ENCODE peak calls at places on chromosomes 11 and 22, in five cellular contexts. B is tibial artery, R is dorsolateral prefrontal cortex, E is cardiac muscle cell, F is H9. H is an unnamed sample.

GRCh38 chr11:110366234-110366633 is 63.5 kb upstream of the FDX1 start:
- DNase-seq in B (no peak), R (no peak), E (peak), F (no peak), H (no peak)

GRCh38 chr22:30249049-30250038 is 2.8 kb upstream of the LIF start:
- DNase-seq in B (no peak), R (no peak), E (no peak), F (no peak), H (peak)

GRCh38 chr11:128380280-128380604 is 207.1 kb downstream of the ETS1 start:
- DNase-seq in B (no peak), R (no peak), E (no peak), F (no peak), H (no peak)

GRCh38 chr11:57498540-57498939 is 17.0 kb downstream of the SLC43A1 start:
- DNase-seq in B (no peak), R (no peak), E (no peak), F (no peak), H (no peak)

GRCh38 chr11:116733386-116733755 is 39.4 kb downstream of the BUD13 start:
- DNase-seq in B (peak), R (no peak), E (no peak), F (no peak), H (no peak)

GRCh38 chr22:22893891-22894739 is 6.5 kb downstream of the IGLL5 start:
- DNase-seq in B (peak), R (peak), E (no peak), F (no peak), H (no peak)

GRCh38 chr11:66075273-66075672 is 5.2 kb downstream of the PACS1 start:
- DNase-seq in B (no peak), R (no peak), E (no peak), F (no peak), H (no peak)

GRCh38 chr22:45552580-45553332 is 50.1 kb downstream of the FBLN1 start:
- DNase-seq in B (peak), R (no peak), E (no peak), F (peak), H (peak)

GRCh38 chr11:2196970-2197770 is 25.6 kb upstream of the TH start:
- DNase-seq in B (no peak), R (peak), E (peak), F (peak), H (peak)

GRCh38 chr11:61917357-61918109 is at the start of gene RAB3IL1:
- DNase-seq in B (no peak), R (peak), E (peak), F (peak), H (peak)

GRCh38 chr11:106961518-106961917 is 56.8 kb downstream of the GUCY1A2 start:
- DNase-seq in B (no peak), R (no peak), E (no peak), F (no peak), H (no peak)

GRCh38 chr22:49671331-49672012 is 156.2 kb downstream of the BRD1 start:
- DNase-seq in B (peak), R (no peak), E (no peak), F (peak), H (no peak)

GRCh38 chr11:13269775-13270174 is 7.8 kb upstream of the BMAL1 start:
- DNase-seq in B (no peak), R (no peak), E (no peak), F (no peak), H (no peak)

GRCh38 chr22:49765951-49766350 is 61.7 kb downstream of the BRD1 start:
- DNase-seq in B (peak), R (peak), E (no peak), F (no peak), H (no peak)

GRCh38 chr22:29314074-29314473 is 1.4 kb downstream of the RASL10A start:
- DNase-seq in B (peak), R (no peak), E (no peak), F (no peak), H (no peak)

GRCh38 chr11:12546660-12547059 is 127.6 kb upstream of the TEAD1 start:
- DNase-seq in B (no peak), R (no peak), E (no peak), F (no peak), H (no peak)

GRCh38 chr11:64654958-64655541 is 64.0 kb downstream of the SLC22A12 start:
- DNase-seq in B (no peak), R (no peak), E (no peak), F (no peak), H (no peak)

GRCh38 chr11:2586091-2586792 is 113.6 kb downstream of the KCNQ1OT1 start:
- DNase-seq in B (peak), R (no peak), E (no peak), F (peak), H (peak)

GRCh38 chr11:44828296-44828695 is 101.5 kb downstream of the TSPAN18 start:
- DNase-seq in B (no peak), R (no peak), E (no peak), F (no peak), H (no peak)

GRCh38 chr22:17960695-17961442 is 63.5 kb downstream of the MICAL3 start:
- DNase-seq in B (no peak), R (no peak), E (no peak), F (no peak), H (no peak)

GRCh38 chr11:111435046-111435698 is 56.1 kb upstream of the POU2AF1 start:
- DNase-seq in B (no peak), R (no peak), E (no peak), F (no peak), H (no peak)

GRCh38 chr11:47573321-47573720 is 5.4 kb downstream of the KBTBD4 start:
- DNase-seq in B (peak), R (no peak), E (no peak), F (no peak), H (no peak)

GRCh38 chr11:6269994-6270393 is 10.4 kb downstream of the CCKBR start:
- DNase-seq in B (no peak), R (no peak), E (no peak), F (peak), H (no peak)

GRCh38 chr11:122202951-122203456 is 87.0 kb upstream of the BLID start:
- DNase-seq in B (peak), R (peak), E (peak), F (peak), H (peak)

GRCh38 chr11:5690216-5690615 is 626 bp downstream of the TRIM22 start:
- DNase-seq in B (no peak), R (no peak), E (no peak), F (no peak), H (no peak)

GRCh38 chr11:2265396-2265795 is 5.0 kb downstream of the ASCL2 start:
- DNase-seq in B (no peak), R (no peak), E (no peak), F (no peak), H (no peak)

DNA sequence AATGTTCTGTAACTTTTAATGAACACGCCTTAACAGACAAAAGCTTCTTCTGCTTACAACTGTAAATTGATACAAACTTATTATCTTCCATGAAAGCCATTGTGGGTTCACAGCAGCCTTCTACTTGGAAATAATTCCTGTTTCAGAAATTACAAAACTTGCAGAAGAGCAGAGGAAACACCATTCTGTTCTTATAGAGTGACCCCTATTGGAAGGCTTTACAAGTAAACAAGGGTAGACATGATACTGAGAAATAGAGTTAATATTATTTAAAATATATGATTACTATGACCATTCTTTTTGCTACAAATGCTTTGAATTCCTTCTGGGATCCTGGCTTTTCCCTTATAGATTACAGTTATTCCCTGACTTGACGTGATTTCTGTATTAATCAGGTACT is 32.4 kb upstream of the KCNA4 start:
- DNase-seq in B (no peak), R (no peak), E (peak), F (no peak), H (no peak)
- TF ChIP-seq CTCF in B (no peak), R (no peak), E (peak), F (peak), H (no peak)

GRCh38 chr11:71370895-71371673 is 77.1 kb downstream of the DHCR7 start:
- DNase-seq in B (no peak), R (no peak), E (no peak), F (peak), H (no peak)
- TF ChIP-seq CTCF in B (no peak), R (no peak), E (no peak), F (peak), H (no peak)

GRCh38 chr22:37121887-37122591 is 12.5 kb upstream of the TMPRSS6 start:
- DNase-seq in B (no peak), R (no peak), E (no peak), F (peak), H (no peak)
- TF ChIP-seq CTCF in B (no peak), R (no peak), E (no peak), F (no peak), H (no peak)

GRCh38 chr22:32119568-32120235 is 39.4 kb downstream of the C22orf42 start:
- DNase-seq in B (no peak), R (no peak), E (no peak), F (peak), H (no peak)
- TF ChIP-seq CTCF in B (no peak), R (no peak), E (no peak), F (peak), H (no peak)

DNA sequence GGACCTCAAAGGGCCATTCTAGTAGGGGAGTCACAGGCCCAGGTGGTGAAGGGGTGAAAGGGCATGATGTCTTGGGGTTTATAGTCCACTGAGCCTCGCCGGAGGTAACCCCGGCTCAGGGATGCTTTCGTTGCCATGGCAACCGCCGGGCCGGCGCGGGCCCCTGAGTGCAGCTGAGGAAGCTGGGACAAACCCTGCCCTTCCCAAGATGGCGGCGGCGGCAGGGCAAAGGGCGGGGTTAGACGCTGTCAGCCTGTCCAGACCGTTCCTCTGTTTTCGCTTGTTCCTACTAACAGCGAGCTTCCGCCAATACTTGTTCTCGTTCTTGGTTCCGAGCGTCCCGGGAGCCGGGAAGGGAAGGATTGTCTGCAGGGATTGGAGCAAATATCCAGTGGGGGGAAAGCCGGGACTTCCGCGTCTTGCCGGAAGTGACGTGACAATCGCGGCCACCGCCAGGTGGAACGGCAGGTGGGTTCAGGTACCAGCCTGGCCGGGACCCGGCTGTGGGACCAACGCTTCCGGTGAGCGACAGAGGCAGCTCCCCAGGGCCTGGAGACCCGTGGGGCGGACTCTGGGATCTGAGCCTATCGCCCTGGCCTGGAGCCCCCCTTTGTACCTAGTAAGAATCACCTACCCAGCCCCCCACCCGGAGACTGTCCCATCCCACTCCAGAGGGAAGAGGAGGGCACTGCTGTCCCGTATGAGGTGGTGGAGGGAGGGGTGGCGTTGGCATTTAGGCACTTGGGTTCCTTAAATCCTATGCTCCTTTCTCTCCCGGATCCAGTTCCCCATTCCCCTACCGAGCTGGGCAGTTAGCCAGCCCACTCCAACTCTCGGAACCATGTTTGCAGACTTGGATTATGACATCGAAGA is at the start of gene PICK1:
- DNase-seq in B (peak), R (peak), E (peak), F (peak), H (peak)
- TF ChIP-seq CTCF in B (peak), R (no peak), E (no peak), F (peak), H (no peak)

DNA sequence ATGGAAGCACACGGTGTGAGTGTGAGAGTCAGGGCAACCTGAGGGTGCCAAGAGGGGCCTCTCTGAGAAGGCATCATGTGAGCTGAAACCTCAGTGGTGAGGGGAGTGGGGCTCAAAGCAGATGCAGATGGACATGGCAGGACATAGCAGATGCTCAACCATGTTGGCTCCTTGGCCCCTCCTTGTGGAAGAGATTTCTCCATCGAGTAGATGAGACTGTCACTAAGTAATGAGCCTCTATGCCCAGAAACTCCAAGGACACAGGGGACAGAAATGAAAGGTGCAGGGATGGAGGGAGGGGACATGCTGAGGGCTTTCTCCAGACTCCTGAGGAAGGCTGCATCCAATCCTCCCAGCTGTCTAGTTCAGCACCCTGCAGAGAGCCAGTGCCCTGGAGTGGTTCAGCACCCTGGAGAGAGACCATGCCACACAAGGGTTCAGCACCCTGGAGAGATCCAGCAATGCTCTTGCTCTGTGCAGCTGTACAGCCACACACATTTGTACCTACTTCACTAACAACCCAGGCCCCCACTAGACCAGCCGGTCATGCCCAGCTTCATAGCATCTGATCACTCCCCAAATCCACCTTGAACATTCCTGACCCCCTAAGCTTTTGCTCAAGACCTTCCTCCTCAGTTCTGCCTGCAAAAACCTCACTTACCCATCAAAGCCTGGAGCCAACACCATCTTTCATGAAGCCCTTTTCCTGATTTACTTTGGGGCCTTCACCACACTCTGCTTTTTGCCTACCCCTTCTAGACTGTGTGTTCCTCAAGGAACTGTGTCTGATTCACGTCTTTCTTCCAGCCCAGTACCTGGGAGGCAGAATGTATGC is 252.0 kb downstream of the CTTN start:
- DNase-seq in B (peak), R (no peak), E (peak), F (peak), H (peak)
- TF ChIP-seq CTCF in B (no peak), R (no peak), E (no peak), F (no peak), H (no peak)

GRCh38 chr11:88552377-88553029 is 215.0 kb upstream of the CTSC start:
- DNase-seq in B (no peak), R (no peak), E (peak), F (peak), H (peak)
- TF ChIP-seq CTCF in B (no peak), R (peak), E (peak), F (peak), H (peak)

GRCh38 chr11:75248924-75249256 is 8.3 kb downstream of the TPBGL start:
- DNase-seq in B (no peak), R (no peak), E (no peak), F (no peak), H (no peak)
- TF ChIP-seq CTCF in B (no peak), R (no peak), E (no peak), F (peak), H (no peak)